ENCODE peak calls at places on chromosomes 13 and 19, in five cellular contexts. H, A, M, J and P are unnamed samples. For H3K4me1, the result is how much of the 10 kb centered on the place peaks cover.

GRCh38 chr19:46388311-46389095 is 24.9 kb downstream of the CCDC8 start:
- DNase-seq in H (no peak), M (no peak), J (no peak), A (no peak), P (no peak)

GRCh38 chr13:109408596-109409382 is 377.6 kb downstream of the IRS2 start:
- DNase-seq in M (no peak), J (no peak), A (no peak), H (no peak), P (no peak)

GRCh38 chr13:27079421-27079958 is 92.1 kb downstream of the USP12 start:
- DNase-seq in A (no peak), J (no peak), H (peak), M (no peak), P (no peak)

GRCh38 chr19:7366701-7367420 is 18.1 kb downstream of the ARHGEF18 start:
- DNase-seq in M (no peak), A (no peak), J (no peak), H (peak), P (no peak)

GRCh38 chr13:92575782-92576181 is 650.8 kb upstream of the GPC6 start:
- DNase-seq in A (no peak), J (no peak), H (no peak), M (no peak), P (no peak)

GRCh38 chr13:114142640-114143490 is 10.4 kb upstream of the RASA3 start:
- DNase-seq in J (peak), M (no peak), H (peak), A (peak), P (peak)

GRCh38 chr13:99864627-99864990 is 107.0 kb downstream of the ZIC5 start:
- DNase-seq in M (no peak), A (no peak), J (no peak), H (no peak), P (no peak)

GRCh38 chr19:7636691-7637373 is at the start of gene STXBP2:
- DNase-seq in A (peak), J (peak), H (no peak), M (peak), P (peak)

GRCh38 chr19:13093407-13094284 is 9.0 kb downstream of the LYL1 start:
- DNase-seq in A (peak), M (peak), J (peak), H (peak), P (peak)

GRCh38 chr13:39945226-39945625 is 289.8 kb downstream of the COG6 start:
- DNase-seq in M (no peak), H (no peak), J (no peak), A (no peak), P (no peak)

GRCh38 chr13:63307239-63307638 is 1891.6 kb upstream of the PCDH20 start:
- DNase-seq in J (peak), H (no peak), M (no peak), A (no peak), P (no peak)

GRCh38 chr13:70568571-70568970 is 460.3 kb upstream of the KLHL1 start:
- DNase-seq in A (no peak), M (no peak), J (no peak), H (peak), P (no peak)

GRCh38 chr19:45200614-45201013 is 22.0 kb downstream of the BLOC1S3 start:
- DNase-seq in J (no peak), H (peak), M (no peak), A (no peak), P (no peak)

GRCh38 chr19:18058208-18059009 is 28.3 kb downstream of the IL12RB1 start:
- DNase-seq in J (peak), A (peak), M (peak), H (peak), P (peak)

DNA sequence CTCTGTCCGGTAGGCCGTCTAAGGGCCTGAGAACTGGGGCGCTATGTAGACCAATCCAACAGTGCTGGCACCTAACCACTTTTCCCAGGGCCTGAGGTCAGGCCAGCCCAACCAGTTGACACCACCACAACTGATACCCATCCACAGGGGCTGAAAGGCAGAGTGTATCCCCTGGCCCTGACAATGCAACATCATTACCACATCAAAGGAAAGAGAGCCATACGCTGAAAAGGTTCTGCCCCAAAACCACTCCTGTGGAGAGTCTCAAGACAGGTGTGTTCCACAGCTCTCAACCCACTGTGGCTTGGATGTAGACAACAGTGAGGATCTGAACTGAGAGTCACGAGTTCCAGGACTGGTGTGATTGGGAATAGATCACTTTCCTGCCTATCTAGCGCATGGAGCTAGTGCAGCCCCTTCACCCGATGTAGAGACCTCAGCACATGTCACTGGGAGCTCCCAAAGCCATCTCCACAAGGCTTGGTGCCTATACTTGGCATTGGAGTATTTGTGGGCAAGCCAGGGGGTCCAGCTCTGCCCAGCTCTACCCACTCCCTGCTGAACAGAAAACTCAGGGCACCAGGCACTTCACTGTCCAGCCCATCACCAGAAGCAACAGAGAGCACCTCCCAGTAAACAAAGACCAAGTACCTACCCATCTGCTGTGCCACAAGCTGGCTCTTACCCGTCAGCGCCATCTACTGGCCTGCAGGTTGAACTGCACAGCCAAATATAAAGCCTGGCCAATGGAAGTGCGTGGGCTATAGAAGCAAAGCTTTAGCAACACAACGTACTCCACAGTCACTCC is 579.5 kb downstream of the UQCRFS1 start:
- DNase-seq in M (no peak), J (peak), H (peak), A (no peak), P (no peak)
- TF ChIP-seq CTCF in M (peak), J (peak), H (peak), A (peak), P (peak)

GRCh38 chr19:35041548-35042055 is at the start of gene HPN:
- DNase-seq in J (peak), A (no peak), H (no peak), M (peak), P (no peak)
- H3K4me1 ChIP-seq in J (under half), A (under half), H (under half), M (under half), P (under half)

GRCh38 chr13:71801165-71801564 is 65.8 kb downstream of the DACH1 start:
- DNase-seq in M (no peak), H (no peak), A (no peak), J (no peak), P (no peak)
- H3K4me3 ChIP-seq in M (no peak), H (no peak), A (no peak), J (no peak), P (no peak)

GRCh38 chr13:31050486-31051400 is 111.0 kb downstream of the HSPH1 start:
- DNase-seq in J (no peak), M (no peak), A (no peak), H (peak), P (no peak)
- TF ChIP-seq CTCF in J (no peak), M (no peak), A (no peak), H (peak), P (no peak)